ENCODE peak calls at places on chromosome 16, in six cellular contexts. G is B cell; U is stimulated activated CD8-positive, alpha-beta memory T cell treated with anti-CD3 and anti-CD28 coated beads, Interleukin-7, amount 100 ng/mL, for 1 hour; L is GM13977; Q is left kidney; J is fibroblast of pulmonary artery. R is an unnamed sample.

GRCh38 chr16:87757841-87758426 is 7.9 kb downstream of the KLHDC4 start:
- DNase-seq in J (no peak), Q (no peak), L (no peak), U (no peak), G (no peak), R (no peak)

GRCh38 chr16:86240716-86241363 is 269.5 kb upstream of the FOXF1 start:
- DNase-seq in G (no peak), J (no peak), U (no peak), L (no peak), Q (peak), R (no peak)

GRCh38 chr16:50270510-50271147 is 4.3 kb downstream of the ADCY7 start:
- DNase-seq in J (no peak), L (no peak), U (no peak), G (no peak), Q (no peak), R (no peak)

GRCh38 chr16:53789159-53789558 is 85.2 kb downstream of the FTO start:
- DNase-seq in J (peak), L (no peak), Q (no peak), U (no peak), G (no peak), R (peak)

GRCh38 chr16:87006789-87007745 is 310.1 kb downstream of the C16orf95 start:
- DNase-seq in L (no peak), Q (peak), G (no peak), J (no peak), U (no peak), R (no peak)

GRCh38 chr16:56669005-56669839 is at the start of gene MT1H:
- DNase-seq in Q (peak), L (no peak), U (no peak), G (no peak), J (no peak), R (no peak)

GRCh38 chr16:73046484-73047214 is 1.3 kb downstream of the ZFHX3 start:
- DNase-seq in G (no peak), L (no peak), U (no peak), J (no peak), Q (no peak), R (no peak)

GRCh38 chr16:83011939-83012338 is 385.2 kb downstream of the CDH13 start:
- DNase-seq in J (no peak), U (no peak), L (no peak), Q (no peak), G (no peak), R (no peak)

GRCh38 chr16:2483939-2484897 is 9.3 kb downstream of the TBC1D24 start:
- DNase-seq in U (no peak), J (no peak), G (no peak), L (no peak), Q (no peak), R (no peak)

GRCh38 chr16:28534542-28535373 is 4.0 kb downstream of the NUPR1 start:
- DNase-seq in G (no peak), U (no peak), J (peak), Q (no peak), L (no peak), R (no peak)